ENCODE peak calls at places on chromosomes 1 and 21, in five cellular contexts. W is glutamatergic neuron, X is stomach, F is colonic mucosa, Y is left lung. E is an unnamed sample.

GRCh38 chr1:206703647-206704046 is 18.9 kb downstream of the MAPKAPK2 start:
- DNase-seq in W (no peak), X (no peak), F (no peak), Y (no peak), E (no peak)

GRCh38 chr1:174191255-174191906 is 32.1 kb downstream of the RABGAP1L start:
- DNase-seq in W (no peak), X (no peak), F (no peak), Y (no peak), E (no peak)

GRCh38 chr1:3836421-3836820 is 20.6 kb downstream of the CEP104 start:
- DNase-seq in W (no peak), X (no peak), F (no peak), Y (no peak), E (no peak)

GRCh38 chr1:30670195-30671060 is 53.0 kb downstream of the MATN1 start:
- DNase-seq in W (no peak), X (no peak), F (no peak), Y (no peak), E (no peak)

GRCh38 chr1:39992229-39992628 is 37.3 kb downstream of the MFSD2A start:
- DNase-seq in W (no peak), X (no peak), F (no peak), Y (no peak), E (no peak)

GRCh38 chr1:166858726-166859419 is 17.2 kb downstream of the TADA1 start:
- DNase-seq in W (no peak), X (no peak), F (no peak), Y (no peak), E (no peak)

GRCh38 chr21:20443558-20444155 is 554.6 kb upstream of the NCAM2 start:
- DNase-seq in W (no peak), X (no peak), F (no peak), Y (no peak), E (no peak)

GRCh38 chr1:155548706-155549105 is 13.9 kb downstream of the ASH1L start:
- DNase-seq in W (no peak), X (no peak), F (no peak), Y (no peak), E (no peak)

GRCh38 chr1:56551691-56552090 is 27.7 kb downstream of the PLPP3 start:
- DNase-seq in W (no peak), X (peak), F (no peak), Y (no peak), E (no peak)

GRCh38 chr1:184838374-184838995 is 83.8 kb upstream of the EDEM3 start:
- DNase-seq in W (no peak), X (peak), F (peak), Y (no peak), E (no peak)

GRCh38 chr1:64854674-64855073 is 109.8 kb downstream of the RAVER2 start:
- DNase-seq in W (no peak), X (no peak), F (no peak), Y (no peak), E (no peak)

GRCh38 chr1:46719689-46720088 is 775 bp upstream of the EFCAB14 start:
- DNase-seq in W (no peak), X (peak), F (peak), Y (no peak), E (no peak)

GRCh38 chr1:230016139-230016538 is 50.9 kb upstream of the GALNT2 start:
- DNase-seq in W (no peak), X (no peak), F (no peak), Y (no peak), E (no peak)

GRCh38 chr1:226632922-226633351 is 84.4 kb downstream of the STUM start:
- DNase-seq in W (no peak), X (no peak), F (no peak), Y (peak), E (no peak)

GRCh38 chr1:66725885-66726665 is 26.2 kb upstream of the DYNLT5 start:
- DNase-seq in W (peak), X (peak), F (peak), Y (no peak), E (peak)

GRCh38 chr1:235041201-235041600 is 87.4 kb downstream of the TOMM20 start:
- DNase-seq in W (no peak), X (no peak), F (no peak), Y (no peak), E (no peak)

GRCh38 chr1:107531065-107531908 is 390.4 kb downstream of the NTNG1 start:
- DNase-seq in W (no peak), X (no peak), F (no peak), Y (no peak), E (no peak)

GRCh38 chr1:217747156-217747769 is 116.1 kb downstream of the SPATA17 start:
- DNase-seq in W (no peak), X (no peak), F (no peak), Y (no peak), E (no peak)

GRCh38 chr21:25772680-25773079 is 37.9 kb downstream of the GABPA start:
- DNase-seq in W (no peak), X (no peak), F (no peak), Y (no peak), E (no peak)

GRCh38 chr1:27823784-27824183 is 6.8 kb upstream of the PPP1R8 start:
- DNase-seq in W (no peak), X (no peak), F (no peak), Y (no peak), E (no peak)

GRCh38 chr1:156291226-156292061 is 4.0 kb downstream of the GLMP start:
- DNase-seq in W (peak), X (peak), F (peak), Y (peak), E (peak)

GRCh38 chr1:94741510-94741909 is 78.6 kb upstream of the SLC44A3 start:
- DNase-seq in W (no peak), X (no peak), F (no peak), Y (no peak), E (no peak)

GRCh38 chr1:59743324-59744108 is 71.2 kb upstream of the HOOK1 start:
- DNase-seq in W (no peak), X (no peak), F (no peak), Y (no peak), E (no peak)

GRCh38 chr21:43361493-43362296 is 65.2 kb downstream of the SIK1 start:
- DNase-seq in W (no peak), X (no peak), F (no peak), Y (peak), E (no peak)

GRCh38 chr1:52127181-52128175 is 14.4 kb upstream of the ZFYVE9 start:
- DNase-seq in W (no peak), X (no peak), F (peak), Y (no peak), E (peak)

GRCh38 chr21:45981641-45982255 is at the start of gene COL6A1:
- DNase-seq in W (peak), X (peak), F (peak), Y (peak), E (peak)

GRCh38 chr21:45983981-45984551 is 2.5 kb downstream of the COL6A1 start:
- DNase-seq in W (peak), X (no peak), F (no peak), Y (peak), E (no peak)

GRCh38 chr21:45984584-45985095 is 3.1 kb downstream of the COL6A1 start:
- DNase-seq in W (no peak), X (no peak), F (no peak), Y (no peak), E (no peak)

GRCh38 chr21:45982256-45982757 is 737 bp downstream of the COL6A1 start:
- DNase-seq in W (peak), X (no peak), F (no peak), Y (peak), E (no peak)

GRCh38 chr21:45982758-45983731 is 1.5 kb downstream of the COL6A1 start:
- DNase-seq in W (peak), X (no peak), F (no peak), Y (peak), E (no peak)
- TF ChIP-seq CTCF in W (no peak), X (no peak), F (no peak), Y (no peak), E (no peak)

GRCh38 chr21:36717901-36718465 is 19.1 kb downstream of the SIM2 start:
- DNase-seq in W (peak), X (peak), F (no peak), Y (no peak), E (no peak)

GRCh38 chr21:36716387-36716786 is 17.5 kb downstream of the SIM2 start:
- DNase-seq in W (no peak), X (no peak), F (no peak), Y (no peak), E (no peak)

GRCh38 chr21:36718951-36719501 is 20.1 kb downstream of the SIM2 start:
- DNase-seq in W (peak), X (peak), F (peak), Y (no peak), E (no peak)

GRCh38 chr21:36719614-36720013 is 20.7 kb downstream of the SIM2 start:
- DNase-seq in W (peak), X (peak), F (peak), Y (no peak), E (no peak)

GRCh38 chr21:36716836-36717235 is 17.9 kb downstream of the SIM2 start:
- DNase-seq in W (no peak), X (no peak), F (no peak), Y (no peak), E (no peak)
- TF ChIP-seq CTCF in W (no peak), X (no peak), F (no peak), Y (no peak), E (no peak)

GRCh38 chr1:209883341-209883971 is 54.6 kb upstream of the SYT14 start:
- DNase-seq in W (no peak), X (no peak), F (no peak), Y (no peak), E (no peak)
- TF ChIP-seq CTCF in W (no peak), X (no peak), F (no peak), Y (no peak), E (no peak)

GRCh38 chr1:54489627-54490240 is 58.3 kb upstream of the ACOT11 start:
- DNase-seq in W (no peak), X (no peak), F (no peak), Y (no peak), E (no peak)

GRCh38 chr1:54486864-54487263 is 61.2 kb upstream of the ACOT11 start:
- DNase-seq in W (no peak), X (no peak), F (peak), Y (no peak), E (no peak)

GRCh38 chr1:54487571-54488050 is 60.4 kb upstream of the ACOT11 start:
- DNase-seq in W (no peak), X (no peak), F (peak), Y (no peak), E (no peak)

GRCh38 chr1:54488831-54489626 is 59.0 kb upstream of the ACOT11 start:
- DNase-seq in W (peak), X (peak), F (peak), Y (peak), E (peak)

DNA sequence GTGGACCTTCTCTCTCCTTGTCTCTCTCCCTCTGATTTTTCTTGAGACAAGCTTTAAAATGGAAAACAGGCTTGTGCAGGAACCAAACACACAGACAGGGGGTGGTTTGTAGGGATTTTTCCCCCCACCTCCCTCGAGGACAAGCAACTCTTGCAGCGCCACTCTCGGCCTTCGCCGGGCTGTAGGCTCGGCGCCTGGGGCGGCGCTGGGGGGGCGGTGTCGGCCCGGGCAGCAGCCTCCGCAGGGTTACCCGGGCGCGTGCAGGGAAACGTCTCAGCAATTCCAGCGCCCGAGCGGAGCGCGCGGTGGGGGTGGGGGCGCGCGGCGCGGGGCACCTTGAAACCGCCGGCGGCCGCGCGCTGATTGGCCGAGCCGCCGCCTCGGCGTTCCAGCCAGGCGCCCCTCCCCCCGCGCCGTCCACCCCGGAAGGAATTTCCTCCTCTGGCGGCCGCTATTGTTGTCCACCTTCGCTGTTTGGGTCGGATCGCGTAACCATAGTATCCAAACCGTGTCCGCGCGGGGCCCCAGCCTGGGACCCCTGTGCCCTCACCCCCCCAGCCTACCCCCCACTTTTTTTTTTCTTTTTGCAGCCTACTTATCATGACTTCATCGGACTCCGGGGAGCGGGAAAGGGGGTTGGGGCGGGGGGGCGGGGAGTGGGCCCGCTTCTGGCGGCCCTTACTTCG is 59.8 kb upstream of the ACOT11 start:
- DNase-seq in W (peak), X (peak), F (peak), Y (peak), E (peak)
- TF ChIP-seq CTCF in W (no peak), X (no peak), F (no peak), Y (no peak), E (peak)

DNA sequence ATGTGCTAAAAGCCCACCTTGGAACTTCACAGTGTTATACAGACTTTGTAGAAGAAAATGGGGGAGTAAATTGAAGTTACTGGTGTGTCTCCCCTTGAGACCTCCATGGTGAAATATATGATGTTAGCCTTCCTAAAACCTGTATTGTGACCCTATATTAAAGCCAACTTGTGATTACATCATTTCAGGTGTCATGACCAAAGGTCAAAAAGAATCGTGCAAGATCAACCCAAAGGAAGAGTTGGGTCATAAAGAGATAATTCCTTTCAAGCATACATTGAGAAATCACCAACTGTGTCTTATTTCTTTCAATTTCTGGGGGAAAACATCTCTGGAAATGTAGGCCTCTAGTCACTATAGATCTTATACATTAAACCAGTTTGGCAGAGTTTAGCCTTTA is 34.6 kb downstream of the GNAT2 start:
- DNase-seq in W (no peak), X (no peak), F (no peak), Y (no peak), E (no peak)
- TF ChIP-seq CTCF in W (no peak), X (no peak), F (no peak), Y (no peak), E (no peak)

GRCh38 chr1:224697888-224698450 is 81.9 kb downstream of the CNIH3 start:
- DNase-seq in W (no peak), X (no peak), F (no peak), Y (no peak), E (no peak)

GRCh38 chr1:224700915-224701531 is 84.9 kb downstream of the CNIH3 start:
- DNase-seq in W (no peak), X (no peak), F (no peak), Y (no peak), E (no peak)

GRCh38 chr1:224694969-224695368 is 78.9 kb downstream of the CNIH3 start:
- DNase-seq in W (no peak), X (no peak), F (no peak), Y (no peak), E (no peak)

GRCh38 chr1:224691526-224691925 is 75.4 kb downstream of the CNIH3 start:
- DNase-seq in W (no peak), X (no peak), F (no peak), Y (no peak), E (no peak)

DNA sequence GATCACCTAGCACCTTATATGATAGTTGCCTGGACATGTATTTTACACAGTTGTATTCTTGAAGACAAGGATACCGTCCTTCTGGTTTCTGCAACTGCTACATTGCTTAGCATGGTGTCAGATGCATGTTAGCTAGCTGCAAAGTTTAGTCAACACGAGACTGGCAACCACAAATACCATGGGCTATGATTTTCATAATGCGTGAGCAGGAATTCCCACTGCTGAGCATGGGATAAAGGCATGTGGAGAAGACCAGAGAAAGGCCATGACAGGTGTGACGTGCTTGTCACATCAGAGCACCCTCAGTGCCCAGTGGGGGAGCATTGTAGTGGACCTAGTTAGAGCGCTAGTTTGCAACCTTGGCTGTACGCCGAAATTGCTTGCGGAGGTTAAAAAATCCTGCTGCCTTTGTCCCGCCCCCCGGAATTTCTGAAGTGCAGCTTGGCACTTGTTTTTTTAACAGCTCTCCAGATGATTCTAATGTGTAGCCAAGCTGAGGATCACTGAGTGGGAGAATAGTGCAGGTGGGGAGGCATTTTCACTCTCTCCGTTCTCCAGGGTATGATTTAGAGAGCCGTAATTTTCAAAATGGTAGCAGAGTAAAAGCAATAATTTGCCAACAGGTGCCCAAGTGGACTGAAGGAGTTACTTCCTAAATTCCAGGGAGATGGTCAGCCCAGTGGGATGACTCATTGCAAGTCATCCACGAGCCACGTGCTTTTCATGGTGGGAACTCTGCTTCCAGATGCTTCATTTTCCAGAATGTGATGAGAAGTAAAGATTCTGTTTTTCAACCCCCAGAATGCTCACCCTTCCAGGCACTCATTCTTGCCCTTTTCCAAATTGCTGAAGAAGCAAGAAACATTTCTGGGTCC is 81.0 kb downstream of the CNIH3 start:
- DNase-seq in W (no peak), X (no peak), F (no peak), Y (no peak), E (no peak)
- TF ChIP-seq CTCF in W (no peak), X (no peak), F (no peak), Y (no peak), E (no peak)

GRCh38 chr1:20476260-20477038 is 9.6 kb downstream of the CAMK2N1 start:
- DNase-seq in W (peak), X (peak), F (peak), Y (peak), E (peak)
- TF ChIP-seq CTCF in W (no peak), X (no peak), F (no peak), Y (no peak), E (no peak)

GRCh38 chr1:36864182-36865079 is 169.9 kb downstream of the GRIK3 start:
- DNase-seq in W (peak), X (no peak), F (peak), Y (no peak), E (peak)
- TF ChIP-seq CTCF in W (peak), X (no peak), F (peak), Y (peak), E (peak)